ENCODE peak calls at places on chromosomes 12 and 14, in eight cellular contexts. One of them, this sample, is unnamed.

GRCh38 chr12:59928416-59928815 is 332.6 kb downstream of the SLC16A7 start:
- DNase-seq in stomach: peak
- DNase-seq in brain microvascular endothelial cell: no peak
- DNase-seq in IMR-90: peak
- DNase-seq in fibroblast of lung: peak
- DNase-seq in suprapubic skin: no peak
- DNase-seq in spleen: no peak
- DNase-seq in Peyer's patch: no peak
- DNase-seq in this sample: no peak

GRCh38 chr14:51653096-51653814 is 1.5 kb downstream of the FRMD6 start:
- DNase-seq in stomach: no peak
- DNase-seq in brain microvascular endothelial cell: no peak
- DNase-seq in IMR-90: peak
- DNase-seq in fibroblast of lung: peak
- DNase-seq in spleen: no peak
- DNase-seq in suprapubic skin: no peak
- DNase-seq in Peyer's patch: no peak
- DNase-seq in this sample: peak

GRCh38 chr12:2691001-2691339 is 103.8 kb upstream of the FKBP4 start:
- DNase-seq in brain microvascular endothelial cell: no peak
- DNase-seq in spleen: peak
- DNase-seq in IMR-90: peak
- DNase-seq in Peyer's patch: peak
- DNase-seq in suprapubic skin: no peak
- DNase-seq in stomach: no peak
- DNase-seq in fibroblast of lung: peak
- DNase-seq in this sample: peak

GRCh38 chr12:80632835-80633234 is 74.6 kb upstream of the MYF6 start:
- DNase-seq in stomach: no peak
- DNase-seq in IMR-90: no peak
- DNase-seq in spleen: no peak
- DNase-seq in suprapubic skin: no peak
- DNase-seq in fibroblast of lung: no peak
- DNase-seq in brain microvascular endothelial cell: no peak
- DNase-seq in Peyer's patch: no peak
- DNase-seq in this sample: peak

GRCh38 chr14:71331393-71331792 is 424.1 kb downstream of the PCNX1 start:
- DNase-seq in IMR-90: no peak
- DNase-seq in suprapubic skin: no peak
- DNase-seq in stomach: no peak
- DNase-seq in fibroblast of lung: no peak
- DNase-seq in spleen: no peak
- DNase-seq in brain microvascular endothelial cell: no peak
- DNase-seq in Peyer's patch: no peak
- DNase-seq in this sample: no peak

GRCh38 chr12:8453796-8454195 is 2.0 kb upstream of the CLEC6A start:
- DNase-seq in suprapubic skin: no peak
- DNase-seq in brain microvascular endothelial cell: no peak
- DNase-seq in stomach: no peak
- DNase-seq in fibroblast of lung: no peak
- DNase-seq in Peyer's patch: no peak
- DNase-seq in IMR-90: no peak
- DNase-seq in spleen: no peak
- DNase-seq in this sample: no peak

GRCh38 chr14:74042296-74042695 is 23.1 kb downstream of the BBOF1 start:
- DNase-seq in suprapubic skin: no peak
- DNase-seq in brain microvascular endothelial cell: no peak
- DNase-seq in spleen: no peak
- DNase-seq in stomach: no peak
- DNase-seq in fibroblast of lung: no peak
- DNase-seq in Peyer's patch: no peak
- DNase-seq in IMR-90: no peak
- DNase-seq in this sample: no peak

GRCh38 chr12:42705863-42706262 is 116.3 kb upstream of the PRICKLE1 start:
- DNase-seq in IMR-90: peak
- DNase-seq in brain microvascular endothelial cell: peak
- DNase-seq in fibroblast of lung: peak
- DNase-seq in suprapubic skin: peak
- DNase-seq in stomach: peak
- DNase-seq in Peyer's patch: no peak
- DNase-seq in spleen: peak
- DNase-seq in this sample: peak

GRCh38 chr12:99450231-99450630 is 197.3 kb upstream of the GARIN6 start:
- DNase-seq in spleen: no peak
- DNase-seq in Peyer's patch: no peak
- DNase-seq in fibroblast of lung: peak
- DNase-seq in stomach: no peak
- DNase-seq in IMR-90: no peak
- DNase-seq in suprapubic skin: no peak
- DNase-seq in brain microvascular endothelial cell: no peak
- DNase-seq in this sample: peak

GRCh38 chr12:99455350-99456037 is 192.1 kb upstream of the GARIN6 start:
- DNase-seq in fibroblast of lung: peak
- DNase-seq in stomach: no peak
- DNase-seq in brain microvascular endothelial cell: peak
- DNase-seq in IMR-90: no peak
- DNase-seq in Peyer's patch: no peak
- DNase-seq in spleen: no peak
- DNase-seq in suprapubic skin: no peak
- DNase-seq in this sample: peak

GRCh38 chr12:99453831-99454538 is 193.6 kb upstream of the GARIN6 start:
- DNase-seq in IMR-90: no peak
- DNase-seq in spleen: no peak
- DNase-seq in stomach: no peak
- DNase-seq in fibroblast of lung: peak
- DNase-seq in brain microvascular endothelial cell: peak
- DNase-seq in Peyer's patch: no peak
- DNase-seq in suprapubic skin: no peak
- DNase-seq in this sample: peak

DNA sequence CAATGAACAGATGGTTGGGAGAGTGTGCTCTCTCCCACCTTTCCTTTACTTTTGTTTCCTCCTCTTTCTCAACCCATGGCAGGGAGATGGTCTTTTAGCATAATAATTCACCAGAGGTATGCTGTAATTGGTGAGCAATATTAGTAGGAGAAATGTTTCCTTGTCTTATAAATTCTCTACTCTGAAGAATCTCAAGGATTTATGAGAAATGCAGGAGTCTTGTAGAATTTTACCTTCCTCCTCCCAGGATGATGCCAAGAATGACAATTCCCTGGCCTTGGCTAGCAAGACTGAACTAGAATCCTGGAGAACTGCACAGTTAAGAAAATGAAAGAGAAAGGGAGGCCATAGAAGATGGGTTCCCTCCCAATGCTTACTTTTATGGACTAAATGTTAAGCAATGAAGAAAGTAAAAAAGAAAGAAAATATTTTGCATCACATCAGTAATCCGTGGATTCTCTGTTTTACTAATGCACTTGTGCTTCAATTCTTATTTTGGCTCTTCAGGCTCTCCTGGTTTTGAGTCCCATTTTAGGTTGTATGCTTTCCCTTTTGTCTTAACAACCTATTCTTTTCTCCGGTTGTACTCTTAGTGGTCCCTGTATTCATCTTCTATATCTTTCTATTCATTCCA is 192.9 kb upstream of the GARIN6 start:
- DNase-seq in suprapubic skin: no peak
- DNase-seq in IMR-90: no peak
- DNase-seq in brain microvascular endothelial cell: no peak
- DNase-seq in stomach: no peak
- DNase-seq in spleen: no peak
- DNase-seq in Peyer's patch: no peak
- DNase-seq in fibroblast of lung: peak
- DNase-seq in this sample: no peak
- H3K4me3 ChIP-seq in suprapubic skin: no peak
- H3K4me3 ChIP-seq in IMR-90: no peak
- H3K4me3 ChIP-seq in brain microvascular endothelial cell: no peak
- H3K4me3 ChIP-seq in stomach: no peak
- H3K4me3 ChIP-seq in spleen: no peak
- H3K4me3 ChIP-seq in Peyer's patch: no peak
- H3K4me3 ChIP-seq in fibroblast of lung: no peak
- H3K4me3 ChIP-seq in this sample: no peak

DNA sequence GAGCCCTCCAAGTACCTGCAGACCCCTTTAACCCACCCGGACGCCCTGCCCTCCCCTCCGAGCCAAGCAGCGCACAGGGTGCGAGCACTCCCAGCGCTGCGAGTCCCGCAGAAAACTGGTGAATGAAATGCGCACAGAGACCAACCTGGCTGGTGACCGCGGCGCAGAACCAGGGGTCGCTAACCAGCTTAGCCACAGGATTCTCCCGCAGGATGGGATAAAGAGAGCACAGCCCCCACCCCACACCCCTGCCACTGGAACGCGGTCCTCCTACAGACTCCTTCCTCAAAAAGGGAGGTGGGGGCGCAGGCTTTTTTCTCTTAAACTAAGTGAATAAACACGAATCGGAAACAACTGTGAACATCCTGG is 1.0 kb downstream of the ATP2B1 start:
- DNase-seq in Peyer's patch: peak
- DNase-seq in spleen: peak
- DNase-seq in suprapubic skin: peak
- DNase-seq in IMR-90: no peak
- DNase-seq in brain microvascular endothelial cell: no peak
- DNase-seq in fibroblast of lung: no peak
- DNase-seq in stomach: no peak
- DNase-seq in this sample: no peak
- TF ChIP-seq CTCF in Peyer's patch: no peak
- TF ChIP-seq CTCF in spleen: no peak
- TF ChIP-seq CTCF in suprapubic skin: no peak
- TF ChIP-seq CTCF in IMR-90: no peak
- TF ChIP-seq CTCF in brain microvascular endothelial cell: no peak
- TF ChIP-seq CTCF in fibroblast of lung: no peak
- TF ChIP-seq CTCF in stomach: no peak
- TF ChIP-seq CTCF in this sample: no peak

DNA sequence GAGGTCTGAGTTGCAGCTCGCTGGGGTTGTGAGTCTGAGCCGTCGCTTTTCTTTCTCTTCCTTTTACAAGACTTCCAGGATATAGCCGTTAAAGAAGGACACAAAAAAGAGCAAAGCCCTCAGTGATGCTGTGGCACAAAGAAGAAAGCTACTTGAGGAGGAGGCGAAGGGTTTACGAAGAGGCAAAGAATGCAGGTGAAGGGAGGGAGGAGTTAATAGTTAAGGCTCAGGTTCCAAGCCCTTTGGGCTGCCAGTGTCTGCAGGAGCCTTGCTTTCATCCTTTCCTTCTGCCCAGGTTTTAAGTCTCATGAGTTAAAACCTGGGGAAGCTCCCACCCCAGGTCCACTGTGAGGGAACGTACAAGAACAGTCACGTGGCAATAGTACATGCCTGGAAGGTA is 94.3 kb downstream of the ETV6 start:
- DNase-seq in stomach: no peak
- DNase-seq in spleen: no peak
- DNase-seq in Peyer's patch: no peak
- DNase-seq in brain microvascular endothelial cell: no peak
- DNase-seq in fibroblast of lung: no peak
- DNase-seq in suprapubic skin: no peak
- DNase-seq in IMR-90: no peak
- DNase-seq in this sample: no peak
- H3K4me3 ChIP-seq in stomach: no peak
- H3K4me3 ChIP-seq in spleen: no peak
- H3K4me3 ChIP-seq in Peyer's patch: no peak
- H3K4me3 ChIP-seq in brain microvascular endothelial cell: no peak
- H3K4me3 ChIP-seq in fibroblast of lung: no peak
- H3K4me3 ChIP-seq in suprapubic skin: no peak
- H3K4me3 ChIP-seq in IMR-90: no peak
- H3K4me3 ChIP-seq in this sample: no peak

DNA sequence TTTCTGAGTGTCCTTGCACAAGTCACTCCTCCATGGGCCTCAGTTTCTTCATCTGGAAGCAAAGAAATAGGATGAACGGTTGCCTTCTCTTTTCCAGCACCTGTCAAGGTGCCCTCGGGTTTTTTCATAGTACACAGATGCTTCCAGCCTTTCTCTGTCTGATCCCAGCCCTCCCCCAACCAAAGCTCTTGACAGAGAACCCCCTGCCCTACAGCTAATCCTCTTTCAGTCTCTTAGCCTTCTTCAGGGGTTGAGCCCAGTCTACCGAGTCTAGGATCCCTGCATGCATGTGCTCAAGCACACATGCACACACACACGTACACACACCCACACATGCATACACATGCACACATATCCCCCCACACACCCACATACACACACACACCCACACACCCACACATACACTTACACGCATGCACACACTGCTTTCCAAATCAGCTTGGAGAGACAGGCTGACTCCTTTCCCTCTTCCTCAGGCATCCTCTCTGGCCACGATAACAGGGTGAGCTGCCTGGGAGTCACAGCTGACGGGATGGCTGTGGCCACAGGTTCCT is 4.7 kb downstream of the CDCA3 start:
- DNase-seq in spleen: no peak
- DNase-seq in IMR-90: no peak
- DNase-seq in Peyer's patch: no peak
- DNase-seq in stomach: no peak
- DNase-seq in fibroblast of lung: no peak
- DNase-seq in brain microvascular endothelial cell: no peak
- DNase-seq in suprapubic skin: no peak
- DNase-seq in this sample: no peak
- TF ChIP-seq CTCF in spleen: no peak
- TF ChIP-seq CTCF in IMR-90: no peak
- TF ChIP-seq CTCF in Peyer's patch: no peak
- TF ChIP-seq CTCF in stomach: no peak
- TF ChIP-seq CTCF in fibroblast of lung: no peak
- TF ChIP-seq CTCF in brain microvascular endothelial cell: no peak
- TF ChIP-seq CTCF in suprapubic skin: no peak
- TF ChIP-seq CTCF in this sample: no peak

GRCh38 chr14:36660736-36661505 is 739 bp upstream of the PAX9 start:
- DNase-seq in Peyer's patch: no peak
- DNase-seq in brain microvascular endothelial cell: no peak
- DNase-seq in stomach: no peak
- DNase-seq in IMR-90: no peak
- DNase-seq in suprapubic skin: peak
- DNase-seq in fibroblast of lung: no peak
- DNase-seq in spleen: no peak
- DNase-seq in this sample: no peak
- H3K4me3 ChIP-seq in Peyer's patch: peak
- H3K4me3 ChIP-seq in brain microvascular endothelial cell: no peak
- H3K4me3 ChIP-seq in stomach: peak
- H3K4me3 ChIP-seq in IMR-90: no peak
- H3K4me3 ChIP-seq in suprapubic skin: peak
- H3K4me3 ChIP-seq in fibroblast of lung: no peak
- H3K4me3 ChIP-seq in spleen: peak
- H3K4me3 ChIP-seq in this sample: no peak

DNA sequence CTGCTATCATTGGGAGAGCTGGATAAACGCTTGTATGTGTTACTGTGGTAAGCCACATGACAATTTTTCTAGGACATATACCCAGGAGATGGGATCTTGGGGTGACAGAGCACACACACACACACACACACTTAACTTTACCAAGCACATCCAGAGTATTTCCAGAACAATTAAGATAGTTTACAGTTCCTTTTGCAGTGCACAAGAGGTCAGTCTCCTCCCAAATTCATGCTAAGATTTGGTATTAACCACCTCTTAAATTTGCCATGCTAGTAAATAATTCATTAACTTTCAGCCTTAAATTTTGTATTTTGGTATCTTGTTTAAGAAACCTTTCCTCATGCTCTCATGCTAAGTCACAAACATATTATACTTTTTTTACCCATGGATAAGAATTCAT is 33.9 kb upstream of the LIMA1 start:
- DNase-seq in fibroblast of lung: no peak
- DNase-seq in spleen: no peak
- DNase-seq in IMR-90: no peak
- DNase-seq in stomach: no peak
- DNase-seq in suprapubic skin: no peak
- DNase-seq in brain microvascular endothelial cell: no peak
- DNase-seq in Peyer's patch: no peak
- DNase-seq in this sample: no peak
- TF ChIP-seq CTCF in fibroblast of lung: no peak
- TF ChIP-seq CTCF in spleen: no peak
- TF ChIP-seq CTCF in IMR-90: no peak
- TF ChIP-seq CTCF in stomach: no peak
- TF ChIP-seq CTCF in suprapubic skin: no peak
- TF ChIP-seq CTCF in brain microvascular endothelial cell: no peak
- TF ChIP-seq CTCF in Peyer's patch: no peak
- TF ChIP-seq CTCF in this sample: peak

This sample was measured in astrocyte of the spinal cord.